ENCODE peak calls at places on chromosomes 11 and 22, in eight cellular contexts. N is stimulated activated CD4-positive, alpha-beta T cell treated with anti-CD3 and anti-CD28 coated beads, Interleukin-15, amount 100 ng/mL, for 24 hours; K is fibroblast of mammary gland; J is activated T-cell treated with anti-CD3 and anti-CD28 coated beads, Interleukin-2, amount 50 U/mL, for 4 hours; X is HTR-8/SVneo; Q is left ventricle myocardium inferior; V is nucleus accumbens; M is erythroblast. F is an unnamed sample.

GRCh38 chr11:116579857-116580727 is 192.7 kb downstream of the BUD13 start:
- DNase-seq in N (no peak), K (no peak), J (no peak), X (no peak), Q (no peak), V (no peak), M (no peak), F (no peak)

GRCh38 chr11:67705264-67705663 is 30.8 kb upstream of the ALDH3B2 start:
- DNase-seq in N (no peak), K (no peak), J (no peak), X (no peak), Q (no peak), V (no peak), M (no peak), F (no peak)

GRCh38 chr11:47270331-47271271 is 668 bp downstream of the MADD start:
- DNase-seq in N (peak; percentile 42), K (peak; percentile 74), J (no peak), X (peak; percentile 32), Q (no peak), V (no peak), M (peak; percentile 53), F (peak; percentile 58)

GRCh38 chr22:44731357-44731970 is 20.9 kb upstream of the ARHGAP8 start:
- DNase-seq in N (no peak), K (no peak), J (no peak), X (no peak), Q (no peak), V (no peak), M (no peak), F (peak; percentile 62)

GRCh38 chr22:43826142-43827093 is 14.3 kb upstream of the EFCAB6 start:
- DNase-seq in N (no peak), K (peak; percentile 71), J (no peak), X (peak; percentile 17), Q (no peak), V (no peak), M (no peak), F (peak; percentile 43)

GRCh38 chr11:126072821-126073594 is 10.3 kb upstream of the CDON start:
- DNase-seq in N (no peak), K (no peak), J (no peak), X (no peak), Q (no peak), V (no peak), M (no peak), F (no peak)

GRCh38 chr11:116931206-116931953 is 94.0 kb upstream of the APOA1 start:
- DNase-seq in N (peak; percentile 19), K (peak; percentile 13), J (no peak), X (no peak), Q (no peak), V (no peak), M (peak; percentile 50), F (no peak)

GRCh38 chr11:17776213-17776875 is 41.8 kb downstream of the KCNC1 start:
- DNase-seq in N (no peak), K (no peak), J (no peak), X (no peak), Q (no peak), V (no peak), M (no peak), F (no peak)

GRCh38 chr11:64294665-64295289 is 3.7 kb downstream of the KCNK4 start:
- DNase-seq in N (no peak), K (no peak), J (no peak), X (no peak), Q (no peak), V (no peak), M (no peak), F (no peak)

GRCh38 chr11:132402056-132402684 is 1031.8 kb downstream of the NTM start:
- DNase-seq in N (peak; percentile 3), K (no peak), J (no peak), X (no peak), Q (peak; percentile 18), V (peak; percentile 17), M (peak; percentile 6), F (no peak)

GRCh38 chr11:100855466-100856067 is 168.5 kb downstream of the ARHGAP42 start:
- DNase-seq in N (no peak), K (peak; percentile 76), J (no peak), X (peak; percentile 34), Q (no peak), V (no peak), M (peak; percentile 63), F (peak; percentile 77)

GRCh38 chr22:41132555-41132954 is 40.2 kb downstream of the EP300 start:
- DNase-seq in N (no peak), K (peak; percentile 41), J (no peak), X (no peak), Q (no peak), V (no peak), M (no peak), F (no peak)

GRCh38 chr11:102760355-102761035 is 19.9 kb downstream of the MMP10 start:
- DNase-seq in N (no peak), K (peak; percentile 97), J (no peak), X (peak; percentile 88), Q (no peak), V (no peak), M (no peak), F (no peak)

GRCh38 chr11:46743693-46744339 is 24.8 kb downstream of the F2 start:
- DNase-seq in N (no peak), K (no peak), J (no peak), X (no peak), Q (no peak), V (no peak), M (no peak), F (no peak)

GRCh38 chr22:45462034-45462655 is 40.5 kb upstream of the FBLN1 start:
- DNase-seq in N (no peak), K (no peak), J (no peak), X (no peak), Q (no peak), V (no peak), M (no peak), F (no peak)

GRCh38 chr11:120413480-120413879 is 77.3 kb downstream of the ARHGEF12 start:
- DNase-seq in N (no peak), K (peak; percentile 67), J (no peak), X (no peak), Q (no peak), V (no peak), M (no peak), F (no peak)

GRCh38 chr11:22957890-22958289 is 97.6 kb upstream of the CCDC179 start:
- DNase-seq in N (no peak), K (no peak), J (no peak), X (no peak), Q (no peak), V (no peak), M (no peak), F (no peak)

GRCh38 chr22:21937821-21938070 is 14.9 kb downstream of the PPM1F start:
- DNase-seq in N (no peak), K (peak; percentile 91), J (no peak), X (no peak), Q (peak; percentile 64), V (no peak), M (no peak), F (no peak)

F was measured in T47D.